ENCODE peak calls at places on chromosome 5, in seven cellular contexts. T is putamen, G is ureter, S is pancreas, Z is Ammon's horn, V is NCI-H1105, D is COR-L47. B is an unnamed sample.

GRCh38 chr5:136028782-136029742 is at the start of gene TGFBI:
- DNase-seq in D (no peak), S (peak), G (peak), Z (peak), T (no peak), V (no peak), B (no peak)

GRCh38 chr5:149069711-149070110 is 6.8 kb upstream of the SH3TC2 start:
- DNase-seq in Z (no peak), S (peak), G (no peak), D (no peak), T (no peak), V (no peak), B (no peak)

GRCh38 chr5:28156981-28157380 is 1118.6 kb upstream of the CDH9 start:
- DNase-seq in S (no peak), T (no peak), Z (no peak), G (no peak), D (no peak), V (no peak), B (no peak)

GRCh38 chr5:38135486-38136031 is 122.8 kb upstream of the EGFLAM start:
- DNase-seq in Z (no peak), S (no peak), G (no peak), D (no peak), V (no peak), T (no peak), B (no peak)

GRCh38 chr5:147413266-147413665 is 96.6 kb downstream of the DPYSL3 start:
- DNase-seq in S (no peak), G (no peak), D (no peak), V (no peak), Z (no peak), T (no peak), B (no peak)

GRCh38 chr5:54285573-54286124 is 24.7 kb downstream of the ARL15 start:
- DNase-seq in T (no peak), G (no peak), V (no peak), S (no peak), D (no peak), Z (peak), B (no peak)

GRCh38 chr5:11468334-11469039 is 435.8 kb downstream of the CTNND2 start:
- DNase-seq in V (no peak), S (no peak), Z (no peak), G (no peak), D (no peak), T (peak), B (no peak)

GRCh38 chr5:99104538-99105132 is 175.8 kb upstream of the CHD1 start:
- DNase-seq in V (peak), T (peak), G (no peak), Z (peak), S (no peak), D (peak), B (peak)

GRCh38 chr5:61262080-61262479 is 70.0 kb upstream of the ZSWIM6 start:
- DNase-seq in T (no peak), Z (no peak), D (no peak), V (no peak), G (no peak), S (no peak), B (no peak)

GRCh38 chr5:31811210-31811609 is 172.3 kb downstream of the PDZD2 start:
- DNase-seq in S (no peak), Z (no peak), V (no peak), G (no peak), T (no peak), D (no peak), B (no peak)

GRCh38 chr5:54243483-54244080 is 66.8 kb downstream of the ARL15 start:
- DNase-seq in Z (peak), G (no peak), D (peak), T (peak), S (no peak), V (no peak), B (peak)

GRCh38 chr5:138449501-138450239 is 10.8 kb downstream of the REEP2 start:
- DNase-seq in G (peak), S (peak), V (no peak), T (peak), D (peak), Z (peak), B (peak)

GRCh38 chr5:21152611-21153010 is 1164.6 kb upstream of the CDH18 start:
- DNase-seq in V (no peak), S (no peak), G (no peak), D (no peak), T (no peak), Z (no peak), B (no peak)

GRCh38 chr5:117945261-117945660 is 1043.1 kb downstream of the DTWD2 start:
- DNase-seq in T (no peak), V (no peak), S (no peak), D (no peak), Z (no peak), G (no peak), B (no peak)

GRCh38 chr5:102152906-102153787 is 142.9 kb downstream of the SLCO4C1 start:
- DNase-seq in D (peak), G (no peak), V (no peak), S (no peak), Z (peak), T (peak), B (peak)

GRCh38 chr5:126044111-126044668 is 379.0 kb upstream of the GRAMD2B start:
- DNase-seq in Z (peak), S (peak), T (no peak), V (peak), D (peak), G (no peak), B (no peak)